ENCODE peak calls at places on chromosomes 13 and 19, in six cellular contexts. F is WTC11, V is HTR-8/SVneo, A is ACHN, U is endothelial cell, B is iris pigment epithelial cell. T is an unnamed sample.
A peak's percentile ranks its signal among the peaks of the same experiment; 100 is the strongest.

GRCh38 chr19:7188682-7189629 is 105.3 kb downstream of the INSR start:
- DNase-seq in V (no peak), U (peak; percentile 48), F (no peak), A (no peak), B (no peak), T (no peak)

GRCh38 chr19:11173516-11174155 is 18.1 kb upstream of the SPC24 start:
- DNase-seq in U (no peak), A (no peak), V (no peak), B (no peak), F (no peak), T (no peak)

GRCh38 chr19:5823579-5824281 is 15.8 kb downstream of the FUT6 start:
- DNase-seq in V (no peak), A (no peak), F (peak; percentile 65), U (no peak), B (no peak), T (no peak)

GRCh38 chr13:100423375-100423774 is 165.2 kb downstream of the GGACT start:
- DNase-seq in B (peak; percentile 68), V (no peak), U (no peak), F (no peak), A (no peak), T (no peak)

GRCh38 chr13:114230117-114230516 is 4.6 kb upstream of the CDC16 start:
- DNase-seq in B (peak; percentile 45), U (no peak), V (no peak), F (peak; percentile 43), A (no peak), T (no peak)

GRCh38 chr19:3852614-3853254 is 16.1 kb downstream of the ZFR2 start:
- DNase-seq in V (peak; percentile 87), F (peak; percentile 31), A (peak; percentile 96), U (no peak), B (peak; percentile 78), T (no peak)

GRCh38 chr19:35491838-35492360 is 1.6 kb upstream of the KRTDAP start:
- DNase-seq in B (no peak), F (no peak), A (no peak), V (no peak), U (no peak), T (no peak)

GRCh38 chr19:38812841-38813320 is at the start of gene LGALS4:
- DNase-seq in U (no peak), F (no peak), V (no peak), B (no peak), A (no peak), T (no peak)

GRCh38 chr13:35810286-35810685 is 320.9 kb downstream of the DCLK1 start:
- DNase-seq in A (no peak), U (no peak), F (no peak), V (no peak), B (no peak), T (no peak)

GRCh38 chr19:49567722-49568454 is 12.5 kb downstream of the NOSIP start:
- DNase-seq in U (no peak), V (no peak), F (no peak), A (no peak), B (peak; percentile 59), T (no peak)

GRCh38 chr19:10784257-10784656 is 51.8 kb downstream of the TMED1 start:
- DNase-seq in U (no peak), B (no peak), A (no peak), V (no peak), F (no peak), T (no peak)

T was measured in NT2/D1.